ENCODE peak calls at places on chromosomes 5 and 9, in four cellular contexts. B is foreskin fibroblast, C is neural crest cell, P is WTC11. F is an unnamed sample.

GRCh38 chr5:131261483-131261882 is 2.4 kb upstream of the CDC42SE2 start:
- DNase-seq in P (no peak), B (no peak), C (no peak), F (no peak)

GRCh38 chr5:176415240-176416122 is 858 bp downstream of the CLTB start:
- DNase-seq in P (peak; percentile 35), C (peak; percentile 22), B (peak; percentile 69), F (no peak)

GRCh38 chr9:9790216-9790872 is 822.5 kb downstream of the PTPRD start:
- DNase-seq in P (peak; percentile 26), B (no peak), C (peak; percentile 43), F (peak; percentile 42)

GRCh38 chr5:84450617-84451414 is 66.1 kb upstream of the EDIL3 start:
- DNase-seq in B (no peak), P (no peak), C (no peak), F (no peak)

GRCh38 chr9:15189491-15189890 is 117.5 kb downstream of the TTC39B start:
- DNase-seq in B (no peak), C (no peak), P (no peak), F (no peak)

GRCh38 chr5:10352404-10353240 is 873 bp upstream of the MARCHF6 start:
- DNase-seq in C (no peak), P (no peak), B (no peak), F (no peak)

GRCh38 chr5:155049569-155050383 is 36.2 kb downstream of the KIF4B start:
- DNase-seq in C (no peak), P (peak; percentile 37), B (no peak), F (peak; percentile 20)

GRCh38 chr9:136086213-136086881 is 8.7 kb downstream of the NACC2 start:
- DNase-seq in C (no peak), B (no peak), P (peak; percentile 14), F (no peak)

GRCh38 chr9:132059351-132059750 is 20.3 kb downstream of the MED27 start:
- DNase-seq in P (no peak), C (no peak), B (no peak), F (peak; percentile 32)

GRCh38 chr5:88594441-88594840 is 288.5 kb downstream of the MEF2C start:
- DNase-seq in C (no peak), P (no peak), B (no peak), F (no peak)

GRCh38 chr5:112614285-112614684 is 123.4 kb upstream of the APC start:
- DNase-seq in C (no peak), P (no peak), B (no peak), F (no peak)

GRCh38 chr5:170076211-170076610 is 29.5 kb upstream of the FOXI1 start:
- DNase-seq in B (no peak), P (no peak), C (no peak), F (no peak)

GRCh38 chr9:131672451-131672850 is 67.4 kb downstream of the RAPGEF1 start:
- DNase-seq in C (no peak), B (no peak), P (no peak), F (no peak)

GRCh38 chr9:3403315-3403714 is 122.5 kb downstream of the RFX3 start:
- DNase-seq in B (no peak), C (no peak), P (no peak), F (no peak)

GRCh38 chr5:172370648-172371248 is 83.6 kb downstream of the SH3PXD2B start:
- DNase-seq in B (peak; percentile 44), P (peak; percentile 66), C (peak; percentile 40), F (peak; percentile 41)

GRCh38 chr5:124948754-124949275 is 202.4 kb upstream of the ZNF608 start:
- DNase-seq in B (no peak), P (no peak), C (no peak), F (no peak)

GRCh38 chr5:5658226-5658625 is 235.7 kb downstream of the ICE1 start:
- DNase-seq in P (no peak), B (no peak), C (no peak), F (no peak)

GRCh38 chr9:17065062-17065461 is 69.8 kb upstream of the CNTLN start:
- DNase-seq in C (no peak), B (no peak), P (no peak), F (no peak)

GRCh38 chr5:76874088-76874581 is 24.3 kb downstream of the S100Z start:
- DNase-seq in P (no peak), C (no peak), B (no peak), F (no peak)

DNA sequence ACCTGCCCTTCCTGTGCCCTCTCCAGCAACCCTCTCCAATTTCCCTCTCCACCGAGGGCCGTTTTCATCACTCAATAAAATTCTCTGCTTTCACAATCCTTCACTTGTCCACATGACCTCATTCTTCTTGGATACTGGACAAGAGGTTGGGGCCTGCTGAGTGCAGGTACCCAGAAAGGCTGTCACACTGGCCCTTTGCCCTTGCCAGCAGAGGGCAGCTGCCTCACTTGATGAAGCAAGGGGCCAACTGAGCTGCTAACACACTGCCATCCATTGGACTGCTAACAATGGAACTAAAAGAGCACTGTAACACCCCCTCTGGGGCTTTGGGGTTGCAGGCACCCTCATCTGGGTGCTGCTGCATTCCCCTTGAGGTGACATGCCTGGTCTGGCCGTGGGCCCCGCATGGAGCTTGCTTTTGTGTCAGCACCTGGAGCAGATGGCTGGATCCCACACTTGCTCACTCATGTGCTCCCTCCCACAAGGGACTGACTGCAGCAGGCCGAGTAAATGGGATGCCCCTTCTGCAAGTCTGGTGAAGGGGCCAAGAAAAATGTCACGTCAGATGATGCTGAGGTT is 308.1 kb upstream of the ADCY2 start:
- DNase-seq in C (no peak), P (no peak), B (no peak), F (no peak)
- TF ChIP-seq CTCF in C (no peak), P (no peak), B (no peak), F (no peak)

DNA sequence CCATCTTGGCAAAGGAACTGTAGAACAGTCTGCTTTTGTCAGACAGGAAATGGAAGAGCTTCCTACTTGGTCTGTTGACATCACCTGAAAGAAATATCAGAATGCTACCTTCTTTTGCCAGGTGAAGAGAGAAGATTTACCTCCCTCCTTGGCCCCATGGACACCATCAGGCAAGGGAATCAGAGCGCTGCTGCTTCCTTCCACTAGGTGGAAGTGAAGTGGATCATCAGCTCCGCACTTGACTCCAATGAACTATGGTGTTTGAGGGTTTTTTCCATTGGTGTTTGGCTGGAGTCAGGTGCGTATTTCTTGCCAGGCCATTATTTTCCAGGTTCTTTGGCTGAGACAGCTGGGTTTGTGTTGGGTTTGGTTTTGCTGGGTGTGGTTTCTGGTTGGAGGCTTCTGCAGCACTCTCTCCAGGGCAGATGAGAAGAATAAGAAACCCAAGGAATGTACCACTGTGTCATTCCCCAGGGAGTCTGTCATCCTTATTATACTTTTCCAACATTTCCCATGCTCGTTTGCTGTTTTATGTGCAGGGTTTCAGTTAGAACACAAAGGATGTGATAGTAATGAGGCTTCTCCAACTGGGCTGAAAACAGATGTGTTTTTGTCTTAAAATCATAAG is 12.4 kb downstream of the SPATA31E1 start:
- DNase-seq in P (no peak), B (no peak), C (no peak), F (no peak)
- TF ChIP-seq CTCF in P (no peak), B (no peak), C (peak; percentile 12), F (no peak)

GRCh38 chr9:106921989-106922388 is 59.0 kb downstream of the ZNF462 start:
- DNase-seq in P (no peak), C (no peak), B (no peak), F (no peak)
- TF ChIP-seq CTCF in P (no peak), C (no peak), B (no peak), F (no peak)

DNA sequence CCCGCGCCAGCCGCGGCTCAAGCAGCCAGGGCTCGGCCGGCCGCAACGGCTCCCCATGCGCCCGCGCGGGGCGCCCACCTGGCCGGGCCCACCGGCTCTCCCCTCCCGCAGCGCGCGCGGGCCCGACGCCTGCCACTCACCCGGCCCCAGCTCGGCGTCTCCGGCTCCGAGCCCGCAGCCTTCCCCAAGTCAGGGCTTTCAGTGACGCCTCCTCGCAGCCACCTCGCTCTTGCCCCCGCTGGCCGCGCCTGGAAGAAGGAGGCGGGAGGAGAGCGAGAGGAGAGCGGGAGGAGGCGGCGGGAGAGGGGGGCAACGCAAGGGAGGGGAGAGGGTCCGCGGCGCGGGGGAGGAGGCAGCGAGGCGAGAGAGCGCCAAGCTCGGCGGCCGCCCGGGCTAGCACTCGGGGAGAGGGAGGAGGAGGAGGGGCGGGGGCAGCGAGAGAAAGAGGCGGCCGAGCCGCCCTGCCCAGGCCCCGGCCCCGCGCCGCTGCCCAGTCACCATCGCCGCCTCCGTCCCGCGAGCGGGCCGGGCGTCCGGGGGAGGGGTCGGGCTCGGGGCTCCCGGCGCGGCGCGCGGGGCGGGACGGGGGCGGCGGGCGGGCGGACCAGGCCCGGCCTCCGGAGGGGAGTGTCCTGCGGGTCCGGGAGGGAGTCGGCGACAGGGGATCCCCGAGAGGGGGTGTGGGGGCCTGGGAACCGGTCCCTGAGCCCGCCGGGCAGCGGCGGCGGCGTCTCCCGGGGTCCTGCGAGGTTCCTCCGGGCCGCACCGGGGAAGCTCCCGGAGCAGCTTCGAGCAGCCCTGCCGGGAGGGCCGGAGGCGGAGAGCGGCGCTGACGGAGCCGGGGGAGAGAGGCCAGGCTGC is at the start of gene LHFPL2:
- DNase-seq in C (peak; percentile 81), B (peak; percentile 47), P (peak; percentile 81), F (peak; percentile 91)
- TF ChIP-seq CTCF in C (no peak), B (no peak), P (no peak), F (no peak)

F was measured in nephron progenitor cell.